ENCODE peak calls at places on chromosomes 13 and 19, in nine cellular contexts. T is tibial artery; Z is WTC11; J is activated T-cell treated with anti-CD3 and anti-CD28 coated beads, Interleukin-2, amount 50 U/mL, for 24 hours; B is mucosa of gallbladder; M is hypothalamus; N is activated effector memory CD4-positive, alpha-beta T cell treated with anti-CD3 and anti-CD28 coated beads, Interleukin-2, amount 50 U/mL, for 16 hours; P is SJCRH30; Q is effector memory CD4-positive, alpha-beta T cell. X is an unnamed sample.

GRCh38 chr13:45121421-45121820 is 1.1 kb downstream of the GTF2F2 start:
- DNase-seq in J (no peak), M (no peak), B (no peak), T (no peak), P (no peak), Z (no peak), Q (no peak), N (no peak), X (no peak)

GRCh38 chr13:63206431-63206830 is 1790.8 kb upstream of the PCDH20 start:
- DNase-seq in T (no peak), J (no peak), N (no peak), M (no peak), Z (no peak), P (no peak), Q (no peak), B (no peak), X (no peak)

GRCh38 chr13:48570225-48570828 is 37.4 kb upstream of the RCBTB2 start:
- DNase-seq in M (no peak), B (no peak), Z (no peak), N (no peak), Q (no peak), J (no peak), P (no peak), T (peak; percentile 40), X (no peak)

GRCh38 chr13:86840250-86841191 is 830.6 kb upstream of the SLITRK5 start:
- DNase-seq in Q (no peak), J (no peak), N (no peak), P (no peak), Z (no peak), M (no peak), T (no peak), B (no peak), X (no peak)

GRCh38 chr19:46537136-46538097 is 41.8 kb upstream of the PNMA8B start:
- DNase-seq in M (peak; percentile 49), Q (peak; percentile 43), J (peak; percentile 81), T (peak; percentile 62), Z (peak; percentile 83), N (peak; percentile 88), B (peak; percentile 59), P (peak; percentile 37), X (no peak)

GRCh38 chr19:41298327-41298964 is 11.5 kb upstream of the CCDC97 start:
- DNase-seq in Z (no peak), B (peak; percentile 64), N (peak; percentile 81), Q (peak; percentile 53), J (no peak), T (peak; percentile 84), M (peak; percentile 38), P (peak; percentile 94), X (no peak)

GRCh38 chr19:10690351-10690781 is 10.9 kb upstream of the QTRT1 start:
- DNase-seq in P (no peak), J (no peak), Q (no peak), T (no peak), Z (no peak), M (no peak), N (no peak), B (no peak), X (no peak)

GRCh38 chr19:16496613-16496983 is 404 bp downstream of the C19orf44 start:
- DNase-seq in T (peak; percentile 49), M (no peak), Z (no peak), J (peak; percentile 34), P (no peak), B (peak; percentile 22), N (no peak), Q (no peak), X (no peak)

GRCh38 chr13:76610819-76611415 is 275.3 kb downstream of the KCTD12 start:
- DNase-seq in T (no peak), Z (no peak), Q (no peak), M (no peak), N (no peak), P (no peak), B (no peak), J (no peak), X (no peak)